ENCODE peak calls at places on chromosome 10, in eight cellular contexts. F is pancreas, A is ascending aorta, J is esophagus squamous epithelium, X is GM12865, V is lower leg skin, Z is fibroblast of mammary gland, R is Panc1. M is an unnamed sample.

GRCh38 chr10:33571616-33572015 is 237.1 kb upstream of the NRP1 start:
- DNase-seq in F (no peak), A (no peak), J (no peak), X (no peak), V (no peak), Z (no peak), R (no peak), M (peak)

GRCh38 chr10:69343905-69344304 is 65.6 kb downstream of the HK1 start:
- DNase-seq in F (no peak), A (no peak), J (no peak), X (no peak), V (no peak), Z (no peak), R (no peak), M (no peak)

GRCh38 chr10:22325272-22325947 is 4.5 kb downstream of the BMI1 start:
- DNase-seq in F (peak), A (peak), J (no peak), X (peak), V (peak), Z (peak), R (no peak), M (peak)

GRCh38 chr10:43958964-43959363 is 310.3 kb upstream of the ZNF32 start:
- DNase-seq in F (no peak), A (peak), J (no peak), X (no peak), V (peak), Z (no peak), R (no peak), M (no peak)

GRCh38 chr10:17735166-17735941 is 16.6 kb upstream of the TMEM236 start:
- DNase-seq in F (peak), A (peak), J (no peak), X (no peak), V (no peak), Z (no peak), R (no peak), M (no peak)

GRCh38 chr10:5466451-5466996 is 32.8 kb downstream of the CALML5 start:
- DNase-seq in F (peak), A (no peak), J (no peak), X (no peak), V (no peak), Z (peak), R (no peak), M (peak)

GRCh38 chr10:76467104-76467503 is 1035.7 kb downstream of the LRMDA start:
- DNase-seq in F (no peak), A (no peak), J (no peak), X (no peak), V (no peak), Z (no peak), R (no peak), M (no peak)

GRCh38 chr10:60739581-60739980 is 38.7 kb upstream of the CDK1 start:
- DNase-seq in F (no peak), A (no peak), J (no peak), X (no peak), V (no peak), Z (no peak), R (no peak), M (no peak)

GRCh38 chr10:61286695-61287094 is 166.5 kb downstream of the TMEM26 start:
- DNase-seq in F (no peak), A (no peak), J (no peak), X (peak), V (no peak), Z (no peak), R (no peak), M (no peak)

GRCh38 chr10:70481831-70482530 is 3.4 kb downstream of the PALD1 start:
- DNase-seq in F (no peak), A (peak), J (no peak), X (no peak), V (peak), Z (no peak), R (no peak), M (peak)

GRCh38 chr10:43735907-43736306 is 87.2 kb upstream of the ZNF32 start:
- DNase-seq in F (no peak), A (no peak), J (no peak), X (no peak), V (no peak), Z (no peak), R (no peak), M (peak)

GRCh38 chr10:110420401-110421193 is 77.1 kb upstream of the DUSP5 start:
- DNase-seq in F (peak), A (no peak), J (no peak), X (peak), V (no peak), Z (peak), R (no peak), M (peak)

GRCh38 chr10:29144126-29144525 is 144.7 kb upstream of the LYZL1 start:
- DNase-seq in F (no peak), A (no peak), J (no peak), X (no peak), V (no peak), Z (no peak), R (no peak), M (no peak)

GRCh38 chr10:69870591-69870990 is 68.9 kb downstream of the COL13A1 start:
- DNase-seq in F (no peak), A (no peak), J (no peak), X (no peak), V (no peak), Z (no peak), R (no peak), M (no peak)

GRCh38 chr10:125584954-125585353 is 98.0 kb downstream of the TEX36 start:
- DNase-seq in F (no peak), A (no peak), J (no peak), X (no peak), V (no peak), Z (no peak), R (no peak), M (no peak)

GRCh38 chr10:88027570-88027969 is 164.1 kb downstream of the PTEN start:
- DNase-seq in F (no peak), A (no peak), J (no peak), X (peak), V (no peak), Z (no peak), R (no peak), M (no peak)

GRCh38 chr10:95133016-95133752 is 60.9 kb upstream of the ACSM6 start:
- DNase-seq in F (peak), A (peak), J (no peak), X (peak), V (peak), Z (peak), R (peak), M (peak)

GRCh38 chr10:125692246-125692931 is 9.4 kb upstream of the TEX36 start:
- DNase-seq in F (no peak), A (no peak), J (no peak), X (no peak), V (no peak), Z (no peak), R (no peak), M (peak)

GRCh38 chr10:112092529-112092928 is 91.0 kb downstream of the GPAM start:
- DNase-seq in F (no peak), A (no peak), J (no peak), X (no peak), V (no peak), Z (peak), R (no peak), M (no peak)

GRCh38 chr10:121655254-121656142 is 57.3 kb upstream of the FGFR2 start:
- DNase-seq in F (no peak), A (no peak), J (no peak), X (no peak), V (peak), Z (no peak), R (no peak), M (no peak)

GRCh38 chr10:25047902-25048301 is 31.5 kb downstream of the THNSL1 start:
- DNase-seq in F (no peak), A (no peak), J (no peak), X (no peak), V (no peak), Z (peak), R (no peak), M (peak)

GRCh38 chr10:100827819-100828743 is 82.7 kb downstream of the PAX2 start:
- DNase-seq in F (peak), A (peak), J (no peak), X (peak), V (no peak), Z (no peak), R (no peak), M (peak)

GRCh38 chr10:48279081-48279751 is 4.7 kb upstream of the FRMPD2 start:
- DNase-seq in F (no peak), A (no peak), J (no peak), X (peak), V (no peak), Z (no peak), R (no peak), M (no peak)

GRCh38 chr10:101050206-101051069 is 11.4 kb upstream of the KAZALD1 start:
- DNase-seq in F (peak), A (peak), J (no peak), X (peak), V (peak), Z (peak), R (no peak), M (peak)

GRCh38 chr10:85170026-85170425 is 841.6 kb downstream of the CCSER2 start:
- DNase-seq in F (no peak), A (no peak), J (no peak), X (no peak), V (no peak), Z (no peak), R (no peak), M (no peak)

GRCh38 chr10:52502237-52502636 is 188.2 kb downstream of the DKK1 start:
- DNase-seq in F (no peak), A (no peak), J (no peak), X (no peak), V (no peak), Z (no peak), R (no peak), M (no peak)

GRCh38 chr10:44437837-44438752 is 53.2 kb upstream of the CXCL12 start:
- DNase-seq in F (no peak), A (no peak), J (no peak), X (no peak), V (peak), Z (no peak), R (no peak), M (peak)

GRCh38 chr10:22620140-22620857 is 94.1 kb downstream of the PIP4K2A start:
- DNase-seq in F (peak), A (peak), J (no peak), X (peak), V (peak), Z (peak), R (peak), M (peak)

GRCh38 chr10:7610017-7610416 is 56.7 kb downstream of the ITIH5 start:
- DNase-seq in F (no peak), A (no peak), J (no peak), X (no peak), V (no peak), Z (no peak), R (no peak), M (no peak)

GRCh38 chr10:44153901-44154670 is 230.8 kb downstream of the CXCL12 start:
- DNase-seq in F (no peak), A (no peak), J (no peak), X (no peak), V (no peak), Z (peak), R (no peak), M (no peak)

GRCh38 chr10:110916554-110917346 is 2.2 kb downstream of the BBIP1 start:
- DNase-seq in F (no peak), A (no peak), J (no peak), X (no peak), V (no peak), Z (peak), R (no peak), M (peak)

GRCh38 chr10:6148908-6149307 is 53.8 kb upstream of the PFKFB3 start:
- DNase-seq in F (no peak), A (no peak), J (no peak), X (no peak), V (no peak), Z (no peak), R (no peak), M (no peak)

GRCh38 chr10:58473966-58474365 is 38.7 kb upstream of the BICC1 start:
- DNase-seq in F (no peak), A (peak), J (no peak), X (no peak), V (no peak), Z (peak), R (no peak), M (peak)

GRCh38 chr10:2851544-2851943 is 215.8 kb upstream of the PFKP start:
- DNase-seq in F (no peak), A (no peak), J (no peak), X (no peak), V (no peak), Z (no peak), R (no peak), M (no peak)

GRCh38 chr10:132362151-132362611 is 30.2 kb downstream of the LRRC27 start:
- DNase-seq in F (no peak), A (no peak), J (no peak), X (no peak), V (no peak), Z (no peak), R (no peak), M (no peak)

GRCh38 chr10:93701903-93702277 is 502 bp downstream of the FRA10AC1 start:
- DNase-seq in F (no peak), A (no peak), J (no peak), X (peak), V (no peak), Z (peak), R (no peak), M (peak)

GRCh38 chr10:20616918-20617801 is 280.0 kb downstream of the NEBL start:
- DNase-seq in F (no peak), A (no peak), J (no peak), X (no peak), V (no peak), Z (no peak), R (no peak), M (no peak)

GRCh38 chr10:14583252-14583651 is 191.4 kb downstream of the FAM107B start:
- DNase-seq in F (no peak), A (no peak), J (no peak), X (peak), V (no peak), Z (no peak), R (no peak), M (no peak)

DNA sequence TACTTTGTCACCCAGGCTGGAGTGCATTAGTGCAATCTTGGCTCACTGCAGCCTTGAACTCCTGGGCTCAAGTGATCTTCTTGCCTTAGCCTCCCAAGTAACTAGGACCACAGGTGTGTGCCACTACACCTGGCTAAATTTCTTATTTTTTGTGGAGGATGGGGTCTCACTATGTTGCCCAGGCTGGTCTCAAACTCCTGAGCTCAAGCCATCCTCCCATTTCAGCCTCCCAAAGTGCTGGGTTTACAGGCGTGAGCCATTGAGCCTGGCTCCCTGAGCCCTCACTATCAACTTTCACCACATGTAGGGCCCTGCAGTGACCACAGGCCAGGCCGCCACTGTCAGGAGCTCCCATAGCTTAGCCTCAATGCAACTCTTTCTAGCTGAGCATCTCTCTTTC is 110.2 kb downstream of the CUL2 start:
- DNase-seq in F (no peak), A (no peak), J (no peak), X (no peak), V (no peak), Z (no peak), R (no peak), M (no peak)
- H3K4me3 ChIP-seq in F (no peak), A (no peak), J (no peak), X (no peak), V (no peak), Z (no peak), R (no peak), M (no peak)

GRCh38 chr10:63407136-63407662 is 58.6 kb downstream of the JMJD1C start:
- DNase-seq in F (no peak), A (no peak), J (no peak), X (no peak), V (no peak), Z (no peak), R (no peak), M (no peak)
- TF ChIP-seq CTCF in F (no peak), A (no peak), J (no peak), X (no peak), V (no peak), Z (no peak), R (no peak), M (no peak)

DNA sequence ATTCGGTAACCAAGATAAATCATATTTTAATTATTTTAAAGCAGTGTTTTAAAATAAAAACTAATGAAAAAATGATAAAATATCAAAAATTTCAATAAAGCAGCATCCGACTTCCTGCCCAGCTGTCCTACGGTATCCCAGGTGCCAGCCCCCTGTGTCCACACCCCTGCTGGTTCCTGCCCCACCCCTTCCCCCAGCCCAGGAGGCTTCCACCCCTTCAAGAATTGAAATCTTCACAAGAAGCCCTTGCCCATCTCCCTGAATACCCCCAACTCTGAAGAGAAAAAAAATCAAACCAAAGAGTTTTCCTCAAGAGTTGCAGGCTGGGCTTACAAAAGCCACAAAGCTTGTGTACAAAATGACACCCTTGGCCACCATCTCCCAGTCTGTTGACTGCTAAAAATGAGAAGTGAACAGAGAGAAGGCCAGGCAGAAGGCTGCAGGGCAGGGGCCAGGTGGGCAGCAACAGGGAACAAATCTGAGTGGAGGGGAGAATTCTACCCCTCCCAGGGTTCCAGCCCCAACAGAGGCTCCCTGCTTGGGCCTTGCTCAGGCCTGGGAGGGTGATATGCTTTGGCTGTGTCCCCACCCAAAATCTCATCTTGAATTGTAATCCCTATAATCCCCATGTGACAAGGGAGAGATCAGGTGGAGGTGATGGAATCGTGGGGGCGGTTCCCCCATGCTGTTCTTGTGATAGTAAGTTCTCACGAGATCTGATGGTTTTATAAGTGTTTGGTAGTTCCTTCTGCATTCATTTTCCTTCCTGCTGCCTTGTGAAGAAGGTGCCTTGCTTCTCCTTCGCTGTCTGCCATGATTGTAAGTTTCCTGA is 14.5 kb downstream of the GPRIN2 start:
- DNase-seq in F (no peak), A (peak), J (no peak), X (no peak), V (peak), Z (no peak), R (no peak), M (no peak)
- H3K4me3 ChIP-seq in F (no peak), A (no peak), J (no peak), X (no peak), V (no peak), Z (no peak), R (no peak), M (no peak)

DNA sequence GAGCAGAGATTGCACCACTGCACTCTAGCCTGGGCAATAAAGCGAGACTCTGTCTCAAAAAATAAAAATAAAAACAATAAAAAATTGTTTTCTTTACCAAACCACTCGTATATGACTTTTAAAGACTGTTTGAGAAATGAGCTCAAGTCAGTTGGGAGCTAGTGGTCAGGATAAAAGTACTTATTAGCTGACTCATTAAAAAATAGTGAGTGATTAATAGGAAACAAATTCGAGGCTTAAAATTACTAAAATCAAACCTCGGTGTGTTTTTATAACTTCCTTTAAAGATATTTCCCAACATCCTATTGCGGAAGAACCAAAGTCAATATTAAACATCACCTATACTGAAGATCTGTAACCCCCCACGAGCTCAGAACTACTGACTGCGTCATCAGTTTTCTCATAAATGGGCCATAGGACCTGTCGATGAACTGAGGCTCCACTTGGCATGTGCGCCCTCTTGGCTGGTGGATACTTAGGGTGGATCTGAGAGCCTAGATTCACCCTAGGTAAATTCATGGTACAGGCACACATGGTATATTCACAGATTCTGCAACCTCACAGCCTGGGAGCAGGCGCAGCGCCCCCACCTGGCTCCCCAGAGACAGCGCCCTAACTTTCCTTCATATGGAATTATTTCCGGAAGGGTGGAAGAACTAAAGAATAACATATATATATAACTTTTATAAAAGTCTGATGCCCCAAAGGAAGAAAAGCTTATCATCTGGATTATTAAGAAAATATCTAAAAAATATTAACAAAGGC is 9.2 kb downstream of the MKI67 start:
- DNase-seq in F (no peak), A (no peak), J (no peak), X (no peak), V (no peak), Z (peak), R (no peak), M (no peak)
- TF ChIP-seq CTCF in F (no peak), A (no peak), J (no peak), X (no peak), V (no peak), Z (peak), R (peak), M (no peak)

M was measured in foreskin fibroblast.